ENCODE peak calls at places on chromosome 11, in nine cellular contexts. U is neural crest cell, I is WTC11, G is endothelial cell, N is brain microvascular endothelial cell, O is GM12878, Y is RWPE1, L is dorsolateral prefrontal cortex, B is right lobe of liver. V is an unnamed sample.
A peak's percentile ranks its signal among the peaks of the same experiment; 100 is the strongest.

GRCh38 chr11:128575956-128576340 is 11.4 kb downstream of the ETS1 start:
- DNase-seq in U (no peak), I (no peak), G (no peak), N (no peak), O (no peak), Y (no peak), L (no peak), B (no peak), V (no peak)

GRCh38 chr11:130831506-130832385 is 84.5 kb downstream of the SNX19 start:
- DNase-seq in U (no peak), I (no peak), G (no peak), N (no peak), O (no peak), Y (peak; percentile 15), L (peak; percentile 47), B (no peak), V (no peak)

GRCh38 chr11:118953265-118953664 is 2.8 kb upstream of the UPK2 start:
- DNase-seq in U (peak; percentile 64), I (peak; percentile 73), G (peak; percentile 34), N (peak; percentile 23), O (no peak), Y (no peak), L (peak; percentile 84), B (no peak), V (no peak)

GRCh38 chr11:65574963-65575567 is 788 bp upstream of the EHBP1L1 start:
- DNase-seq in U (no peak), I (no peak), G (no peak), N (no peak), O (no peak), Y (no peak), L (no peak), B (peak; percentile 58), V (no peak)

GRCh38 chr11:95076416-95076815 is 9.7 kb downstream of the SRSF8 start:
- DNase-seq in U (no peak), I (no peak), G (no peak), N (peak; percentile 65), O (no peak), Y (peak; percentile 26), L (no peak), B (no peak), V (peak; percentile 26)

GRCh38 chr11:123137496-123138270 is 57.4 kb downstream of the CLMP start:
- DNase-seq in U (peak; percentile 35), I (peak; percentile 78), G (peak; percentile 27), N (peak; percentile 46), O (no peak), Y (no peak), L (peak; percentile 42), B (peak; percentile 25), V (no peak)

GRCh38 chr11:30459821-30460220 is 126.3 kb downstream of the MPPED2 start:
- DNase-seq in U (no peak), I (no peak), G (no peak), N (no peak), O (no peak), Y (no peak), L (no peak), B (no peak), V (no peak)

GRCh38 chr11:126113515-126113957 is 50.9 kb upstream of the CDON start:
- DNase-seq in U (no peak), I (no peak), G (no peak), N (peak; percentile 80), O (no peak), Y (peak; percentile 72), L (no peak), B (peak; percentile 87), V (peak; percentile 83)

GRCh38 chr11:67274768-67275605 is 8.7 kb downstream of the GRK2 start:
- DNase-seq in U (no peak), I (peak; percentile 8), G (no peak), N (no peak), O (no peak), Y (no peak), L (no peak), B (peak; percentile 75), V (no peak)

GRCh38 chr11:131111775-131112174 is 195.5 kb upstream of the SNX19 start:
- DNase-seq in U (no peak), I (no peak), G (no peak), N (no peak), O (no peak), Y (no peak), L (no peak), B (no peak), V (no peak)

GRCh38 chr11:8699903-8700302 is 17.3 kb downstream of the RPL27A start:
- DNase-seq in U (peak; percentile 22), I (peak; percentile 44), G (peak; percentile 44), N (peak; percentile 52), O (no peak), Y (no peak), L (peak; percentile 74), B (no peak), V (peak; percentile 79)

GRCh38 chr11:87809256-87809655 is 366.0 kb downstream of the RAB38 start:
- DNase-seq in U (no peak), I (no peak), G (no peak), N (no peak), O (no peak), Y (no peak), L (no peak), B (no peak), V (no peak)

GRCh38 chr11:69010964-69011623 is 2.0 kb downstream of the MRGPRF start:
- DNase-seq in U (peak; percentile 58), I (peak; percentile 85), G (peak; percentile 50), N (peak; percentile 46), O (no peak), Y (peak; percentile 73), L (peak; percentile 50), B (peak; percentile 68), V (peak; percentile 86)

GRCh38 chr11:1070594-1071462 is 3.8 kb upstream of the MUC2 start:
- DNase-seq in U (no peak), I (peak; percentile 7), G (no peak), N (no peak), O (no peak), Y (no peak), L (no peak), B (no peak), V (no peak)

GRCh38 chr11:2477936-2478335 is 33.1 kb downstream of the KCNQ1 start:
- DNase-seq in U (no peak), I (no peak), G (no peak), N (no peak), O (no peak), Y (no peak), L (no peak), B (no peak), V (no peak)

GRCh38 chr11:44484211-44484610 is 81.3 kb upstream of the CD82 start:
- DNase-seq in U (peak; percentile 23), I (peak; percentile 31), G (peak; percentile 49), N (no peak), O (no peak), Y (no peak), L (no peak), B (no peak), V (peak; percentile 19)
- TF ChIP-seq CTCF in U (peak; percentile 45), I (no peak), G (peak; percentile 11), N (peak; percentile 60), O (peak; percentile 15), Y (no peak), L (peak; percentile 12), B (no peak), V (no peak)

GRCh38 chr11:100799445-100799844 is 112.4 kb downstream of the ARHGAP42 start:
- DNase-seq in U (no peak), I (no peak), G (no peak), N (no peak), O (no peak), Y (no peak), L (no peak), B (no peak), V (no peak)

GRCh38 chr11:100805509-100806199 is 118.6 kb downstream of the ARHGAP42 start:
- DNase-seq in U (no peak), I (no peak), G (no peak), N (no peak), O (no peak), Y (no peak), L (no peak), B (no peak), V (no peak)

GRCh38 chr11:100800202-100800601 is 113.1 kb downstream of the ARHGAP42 start:
- DNase-seq in U (no peak), I (no peak), G (no peak), N (no peak), O (no peak), Y (no peak), L (no peak), B (no peak), V (no peak)

DNA sequence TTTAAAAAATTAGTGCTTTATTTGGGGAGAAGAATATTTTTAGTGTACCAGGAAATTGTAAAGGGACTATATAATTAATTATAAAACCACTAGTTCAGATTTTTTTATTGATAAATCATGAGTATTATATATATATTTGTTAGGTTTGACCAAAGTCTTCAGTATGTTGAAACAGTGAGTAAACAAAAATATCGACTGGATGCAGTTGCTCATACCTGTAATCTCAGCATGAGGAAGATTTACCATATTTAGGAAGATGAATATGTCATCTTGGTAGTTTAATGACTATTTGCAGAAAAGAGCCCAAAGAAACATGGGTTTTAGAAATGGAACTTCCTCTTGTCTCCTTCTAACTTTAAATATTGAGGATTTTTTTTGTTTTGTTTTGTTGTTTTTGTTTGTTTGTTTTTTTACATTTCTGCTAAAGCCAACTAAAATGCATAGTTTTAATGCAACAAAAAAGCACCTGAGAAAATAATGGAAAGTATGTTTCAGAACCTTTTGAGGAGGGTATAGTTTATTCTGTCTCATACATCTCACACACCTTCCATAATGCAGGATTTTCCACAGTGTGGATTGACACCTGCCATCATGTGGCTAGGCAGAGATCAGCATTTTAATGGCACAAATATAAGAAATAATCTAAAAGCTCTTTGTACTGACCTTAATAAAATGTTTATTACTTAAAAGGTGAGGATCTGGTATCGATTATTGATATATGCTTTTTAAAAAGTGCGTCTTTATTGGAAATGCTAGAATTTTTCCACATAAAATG is 114.3 kb downstream of the ARHGAP42 start:
- DNase-seq in U (no peak), I (no peak), G (no peak), N (no peak), O (no peak), Y (no peak), L (no peak), B (no peak), V (no peak)
- TF ChIP-seq CTCF in U (no peak), I (no peak), G (no peak), N (no peak), O (no peak), Y (no peak), L (no peak), B (no peak), V (no peak)

GRCh38 chr11:19327280-19327679 is 86.5 kb upstream of the E2F8 start:
- DNase-seq in U (no peak), I (no peak), G (no peak), N (no peak), O (no peak), Y (no peak), L (no peak), B (no peak), V (no peak)
- TF ChIP-seq CTCF in U (no peak), I (no peak), G (no peak), N (no peak), O (no peak), Y (no peak), L (no peak), B (no peak), V (no peak)

DNA sequence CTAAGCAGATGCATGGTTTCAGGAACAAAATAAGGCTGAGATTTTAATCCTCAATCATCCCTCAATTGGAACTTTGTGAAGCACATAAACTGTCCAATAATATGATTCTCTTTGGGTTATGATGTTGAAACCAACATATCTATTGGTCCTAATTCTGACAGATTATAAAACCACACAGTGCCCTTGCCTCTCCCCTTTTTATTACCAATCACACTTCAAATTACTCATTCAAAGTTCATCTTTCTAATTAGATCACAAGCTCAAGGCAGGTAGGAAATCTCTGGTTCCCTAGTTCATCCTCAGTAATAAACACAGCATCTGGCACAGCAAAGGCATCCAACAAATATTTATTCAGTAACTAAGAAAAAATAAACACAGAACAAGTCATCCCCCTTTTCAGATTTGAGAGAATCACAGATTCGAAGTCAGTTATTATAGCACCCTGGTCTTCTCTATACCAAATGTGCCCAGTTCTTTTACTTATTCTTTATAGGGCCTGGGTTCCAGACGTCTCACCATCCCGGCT is 611.6 kb downstream of the INSC start:
- DNase-seq in U (no peak), I (no peak), G (no peak), N (no peak), O (no peak), Y (no peak), L (no peak), B (no peak), V (no peak)
- TF ChIP-seq CTCF in U (no peak), I (no peak), G (no peak), N (no peak), O (no peak), Y (no peak), L (no peak), B (no peak), V (no peak)

V was measured in Calu3.